ENCODE peak calls at places on chromosomes 1 and 21, in eight cellular contexts. H, F, J, R, K, B, O and P are unnamed samples.

GRCh38 chr1:7975212-7975865 is 13.8 kb downstream of the PARK7 start:
- DNase-seq in H (peak; percentile 87), F (peak; percentile 85), J (peak; percentile 63), R (peak; percentile 80), K (peak; percentile 94), B (peak; percentile 91), O (peak; percentile 82), P (peak; percentile 27)

GRCh38 chr1:67682659-67683197 is 2.3 kb upstream of the GADD45A start:
- DNase-seq in H (no peak), F (peak; percentile 91), J (no peak), R (no peak), K (no peak), B (peak; percentile 23), O (no peak), P (no peak)

GRCh38 chr1:221766210-221766609 is 24.3 kb upstream of the DUSP10 start:
- DNase-seq in H (no peak), F (peak; percentile 33), J (no peak), R (no peak), K (no peak), B (no peak), O (no peak), P (no peak)

GRCh38 chr1:94514095-94514727 is 27.3 kb downstream of the F3 start:
- DNase-seq in H (peak; percentile 54), F (peak; percentile 47), J (no peak), R (no peak), K (peak; percentile 70), B (peak; percentile 40), O (no peak), P (no peak)

GRCh38 chr1:119009300-119009660 is 21.1 kb upstream of the TBX15 start:
- DNase-seq in H (no peak), F (no peak), J (no peak), R (no peak), K (no peak), B (no peak), O (no peak), P (no peak)

GRCh38 chr1:48285525-48285924 is 63.0 kb downstream of the SLC5A9 start:
- DNase-seq in H (no peak), F (no peak), J (no peak), R (no peak), K (no peak), B (no peak), O (no peak), P (no peak)

GRCh38 chr1:84888753-84889152 is 4.3 kb downstream of the LPAR3 start:
- DNase-seq in H (no peak), F (no peak), J (no peak), R (peak; percentile 26), K (no peak), B (no peak), O (no peak), P (no peak)

GRCh38 chr21:45379171-45379900 is 25.6 kb upstream of the COL18A1 start:
- DNase-seq in H (no peak), F (no peak), J (peak; percentile 12), R (no peak), K (peak; percentile 34), B (no peak), O (no peak), P (peak; percentile 12)

GRCh38 chr1:179101566-179101965 is 19.7 kb downstream of the TOR3A start:
- DNase-seq in H (no peak), F (no peak), J (no peak), R (no peak), K (no peak), B (no peak), O (no peak), P (no peak)

GRCh38 chr1:921011-921837 is 2.5 kb upstream of the SAMD11 start:
- DNase-seq in H (peak; percentile 92), F (peak; percentile 69), J (peak; percentile 80), R (peak; percentile 72), K (peak; percentile 92), B (peak; percentile 74), O (peak; percentile 69), P (peak; percentile 80)

GRCh38 chr1:93338426-93338825 is 7.3 kb upstream of the DR1 start:
- DNase-seq in H (no peak), F (peak; percentile 95), J (no peak), R (no peak), K (no peak), B (no peak), O (no peak), P (no peak)

GRCh38 chr1:206909167-206909882 is 12.1 kb downstream of the IL24 start:
- DNase-seq in H (peak; percentile 43), F (peak; percentile 58), J (peak; percentile 28), R (peak; percentile 76), K (peak; percentile 90), B (peak; percentile 72), O (peak; percentile 96), P (peak; percentile 39)

GRCh38 chr1:41473738-41474362 is 10.6 kb downstream of the EDN2 start:
- DNase-seq in H (no peak), F (no peak), J (no peak), R (no peak), K (no peak), B (no peak), O (no peak), P (no peak)

GRCh38 chr1:87887095-87887494 is 558.4 kb downstream of the LMO4 start:
- DNase-seq in H (no peak), F (no peak), J (no peak), R (no peak), K (no peak), B (no peak), O (no peak), P (no peak)
- TF ChIP-seq CTCF in H (no peak), F (no peak), J (no peak), R (no peak), K (no peak), B (no peak), O (no peak), P (no peak)

DNA sequence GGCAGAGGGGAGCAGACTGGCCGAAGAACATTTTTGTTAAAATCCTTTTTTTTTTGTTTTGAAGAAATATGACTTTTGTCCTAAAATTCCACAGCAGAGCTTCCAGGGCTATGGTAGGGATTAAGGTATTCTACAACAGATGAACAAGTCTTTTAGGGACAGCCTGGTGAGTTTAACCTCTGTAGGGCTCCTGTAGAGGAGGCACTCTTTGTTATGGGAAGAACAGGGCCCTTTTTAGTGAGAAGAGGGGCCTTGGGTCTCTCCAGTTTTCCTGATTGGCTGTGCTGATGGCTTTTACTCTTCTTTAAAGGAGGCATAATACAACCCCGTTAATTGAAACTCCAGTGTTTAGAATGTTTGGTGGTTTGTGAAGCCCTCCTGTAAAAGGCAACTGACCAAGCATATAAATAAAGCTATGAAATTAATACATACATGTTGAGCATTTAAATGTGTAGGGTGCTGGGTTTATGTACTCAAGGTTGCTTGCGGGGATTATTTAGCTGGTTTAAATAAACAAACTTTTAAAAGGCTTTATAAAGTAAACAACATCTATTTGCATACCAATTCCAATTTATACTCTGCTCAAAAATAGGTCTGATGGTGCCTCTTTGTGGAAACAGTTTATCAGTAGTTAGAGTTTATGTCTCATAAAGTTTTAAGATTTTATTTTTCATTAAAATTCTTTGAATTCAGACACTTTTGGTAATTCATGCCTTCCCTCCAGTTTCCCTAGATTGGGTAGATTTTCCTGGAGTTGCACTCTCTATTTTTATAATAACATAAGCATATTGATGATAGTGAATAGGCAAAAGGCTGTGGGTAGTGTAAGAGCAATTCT is 46.5 kb downstream of the PBX1 start:
- DNase-seq in H (no peak), F (no peak), J (no peak), R (no peak), K (no peak), B (no peak), O (no peak), P (no peak)
- TF ChIP-seq CTCF in H (no peak), F (no peak), J (no peak), R (no peak), K (no peak), B (no peak), O (no peak), P (no peak)

GRCh38 chr1:107648071-107648470 is 316.9 kb downstream of the VAV3 start:
- DNase-seq in H (no peak), F (peak; percentile 15), J (no peak), R (no peak), K (no peak), B (no peak), O (no peak), P (no peak)
- TF ChIP-seq CTCF in H (no peak), F (no peak), J (no peak), R (no peak), K (no peak), B (no peak), O (no peak), P (no peak)

GRCh38 chr1:114670083-114671010 is 498 bp upstream of the DENND2C start:
- DNase-seq in H (peak; percentile 93), F (peak; percentile 84), J (peak; percentile 95), R (peak; percentile 96), K (peak; percentile 99), B (peak; percentile 89), O (peak; percentile 95), P (peak; percentile 85)
- TF ChIP-seq CTCF in H (no peak), F (no peak), J (peak; percentile 8), R (peak; percentile 29), K (peak; percentile 31), B (no peak), O (peak; percentile 16), P (no peak)

DNA sequence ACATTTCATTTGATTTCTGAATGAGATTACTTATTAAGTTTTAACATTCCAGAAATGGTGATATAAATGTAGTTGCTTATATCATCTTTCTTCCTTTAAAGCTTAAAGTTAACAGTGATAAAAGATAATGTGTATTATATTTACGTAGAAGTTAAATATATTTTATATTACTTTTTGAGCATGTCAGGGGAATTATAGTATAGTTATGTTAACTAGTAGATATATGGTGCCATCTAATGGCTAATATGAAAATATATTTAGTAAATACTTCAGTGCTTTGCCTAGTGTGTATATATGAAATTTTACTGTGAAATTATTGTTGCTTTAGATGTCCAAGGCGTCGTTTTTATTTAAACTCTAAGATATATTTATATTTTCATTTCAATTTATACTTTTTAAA is 51.5 kb downstream of the SYT14 start:
- DNase-seq in H (no peak), F (peak; percentile 54), J (no peak), R (no peak), K (no peak), B (no peak), O (no peak), P (no peak)
- TF ChIP-seq CTCF in H (peak; percentile 52), F (peak; percentile 15), J (peak; percentile 11), R (no peak), K (peak; percentile 54), B (no peak), O (no peak), P (peak; percentile 54)